ENCODE peak calls at places on chromosomes 13 and 19, in six cellular contexts. One of them, this sample, is unnamed.

GRCh38 chr19:10654610-10655456 is 687 bp downstream of the ILF3 start:
- DNase-seq in neuronal stem cell: peak
- DNase-seq in H9: peak
- DNase-seq in IMR-90: no peak
- DNase-seq in mesenchymal stem cell: peak
- DNase-seq in H1: peak
- DNase-seq in this sample: no peak

GRCh38 chr19:35216026-35216832 is 12.3 kb downstream of the FAM187B start:
- DNase-seq in IMR-90: no peak
- DNase-seq in mesenchymal stem cell: no peak
- DNase-seq in H1: no peak
- DNase-seq in neuronal stem cell: no peak
- DNase-seq in H9: no peak
- DNase-seq in this sample: no peak

GRCh38 chr19:7748756-7749155 is 1.4 kb upstream of the CD209 start:
- DNase-seq in mesenchymal stem cell: peak
- DNase-seq in neuronal stem cell: no peak
- DNase-seq in IMR-90: peak
- DNase-seq in H1: peak
- DNase-seq in H9: peak
- DNase-seq in this sample: peak

GRCh38 chr19:4114181-4114580 is 9.7 kb downstream of the MAP2K2 start:
- DNase-seq in IMR-90: no peak
- DNase-seq in H1: no peak
- DNase-seq in neuronal stem cell: no peak
- DNase-seq in mesenchymal stem cell: no peak
- DNase-seq in H9: no peak
- DNase-seq in this sample: no peak

GRCh38 chr13:24693862-24694471 is 13.8 kb downstream of the ATP12A start:
- DNase-seq in H9: peak
- DNase-seq in IMR-90: peak
- DNase-seq in mesenchymal stem cell: peak
- DNase-seq in neuronal stem cell: peak
- DNase-seq in H1: no peak
- DNase-seq in this sample: peak

GRCh38 chr19:3511506-3512251 is 5.6 kb downstream of the FZR1 start:
- DNase-seq in H9: no peak
- DNase-seq in mesenchymal stem cell: no peak
- DNase-seq in IMR-90: no peak
- DNase-seq in neuronal stem cell: no peak
- DNase-seq in H1: no peak
- DNase-seq in this sample: no peak

GRCh38 chr19:18896421-18896841 is 473 bp upstream of the CERS1 start:
- DNase-seq in H1: no peak
- DNase-seq in H9: no peak
- DNase-seq in neuronal stem cell: no peak
- DNase-seq in IMR-90: no peak
- DNase-seq in mesenchymal stem cell: no peak
- DNase-seq in this sample: peak

GRCh38 chr13:20127563-20128458 is 33.0 kb downstream of the GJA3 start:
- DNase-seq in neuronal stem cell: peak
- DNase-seq in IMR-90: peak
- DNase-seq in H9: peak
- DNase-seq in H1: no peak
- DNase-seq in mesenchymal stem cell: peak
- DNase-seq in this sample: peak

GRCh38 chr13:84352946-84353345 is 470.7 kb upstream of the SLITRK1 start:
- DNase-seq in mesenchymal stem cell: no peak
- DNase-seq in IMR-90: no peak
- DNase-seq in neuronal stem cell: no peak
- DNase-seq in H9: no peak
- DNase-seq in H1: no peak
- DNase-seq in this sample: no peak

GRCh38 chr13:104936304-104936703 is 1599.2 kb downstream of the EFNB2 start:
- DNase-seq in neuronal stem cell: no peak
- DNase-seq in H1: no peak
- DNase-seq in mesenchymal stem cell: peak
- DNase-seq in H9: no peak
- DNase-seq in IMR-90: no peak
- DNase-seq in this sample: no peak

GRCh38 chr13:95137096-95137495 is 164.2 kb downstream of the ABCC4 start:
- DNase-seq in H9: no peak
- DNase-seq in IMR-90: peak
- DNase-seq in mesenchymal stem cell: peak
- DNase-seq in neuronal stem cell: no peak
- DNase-seq in H1: no peak
- DNase-seq in this sample: no peak

GRCh38 chr19:33232656-33233055 is 7.0 kb upstream of the SLC7A10 start:
- DNase-seq in H1: no peak
- DNase-seq in IMR-90: no peak
- DNase-seq in H9: no peak
- DNase-seq in mesenchymal stem cell: no peak
- DNase-seq in neuronal stem cell: no peak
- DNase-seq in this sample: no peak

DNA sequence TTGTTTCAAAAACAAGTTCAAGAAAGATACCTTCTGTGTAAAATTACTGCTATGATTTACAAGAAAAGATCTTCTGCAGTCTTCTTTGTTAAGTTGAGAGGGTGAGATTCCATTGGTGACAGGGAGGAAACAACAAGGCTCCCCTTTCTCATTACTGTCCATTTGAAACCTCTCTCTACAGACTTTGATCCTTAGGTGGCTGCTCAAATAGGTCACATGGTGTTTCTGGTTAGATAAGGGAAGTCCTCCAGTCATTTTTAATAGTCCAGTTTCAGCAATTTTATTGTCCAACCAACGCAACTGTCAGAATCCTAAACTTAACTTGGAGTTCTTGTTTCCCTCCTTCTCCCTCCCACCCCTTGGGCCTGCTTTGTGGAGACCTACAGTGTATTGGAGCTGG is 390.4 kb downstream of the EFNB2 start:
- DNase-seq in H9: no peak
- DNase-seq in neuronal stem cell: no peak
- DNase-seq in IMR-90: no peak
- DNase-seq in H1: no peak
- DNase-seq in mesenchymal stem cell: no peak
- DNase-seq in this sample: no peak
- H2BK120ac ChIP-seq in H9: no peak
- H2BK120ac ChIP-seq in neuronal stem cell: no peak
- H2BK120ac ChIP-seq in IMR-90: peak
- H2BK120ac ChIP-seq in H1: no peak
- H2BK120ac ChIP-seq in mesenchymal stem cell: no peak
- H2BK120ac ChIP-seq in this sample: peak

DNA sequence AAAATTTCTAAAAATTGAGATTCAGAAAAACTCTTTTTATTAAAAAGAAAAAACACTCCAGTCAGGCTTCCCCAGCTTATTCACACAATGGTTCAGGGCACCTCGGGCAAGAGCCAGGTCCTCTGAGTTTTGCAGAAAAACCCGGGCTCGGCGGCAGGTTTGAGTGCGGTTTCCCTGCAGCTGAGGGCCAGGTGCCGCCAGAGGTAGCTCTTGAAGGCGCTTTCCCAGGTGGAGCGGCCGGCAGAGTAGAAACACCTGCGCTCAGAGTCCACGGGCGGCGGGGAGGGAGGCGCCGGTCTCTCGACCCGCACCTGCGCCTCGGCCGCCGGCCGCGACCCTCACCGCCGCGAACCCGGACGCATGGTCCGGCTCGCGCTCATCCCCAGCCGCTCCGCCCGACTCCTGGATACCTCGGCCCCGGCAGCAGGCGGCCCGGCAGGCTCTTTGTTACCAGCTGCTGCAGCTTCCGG is 444 bp downstream of the PROSER1 start:
- DNase-seq in IMR-90: no peak
- DNase-seq in H9: no peak
- DNase-seq in neuronal stem cell: no peak
- DNase-seq in mesenchymal stem cell: peak
- DNase-seq in H1: no peak
- DNase-seq in this sample: peak
- H4K91ac ChIP-seq in IMR-90: no peak
- H4K91ac ChIP-seq in H9: no peak
- H4K91ac ChIP-seq in neuronal stem cell: no peak
- H4K91ac ChIP-seq in mesenchymal stem cell: peak
- H4K91ac ChIP-seq in H1: no peak
- H4K91ac ChIP-seq in this sample: peak

GRCh38 chr19:56404705-56405056 is 549 bp downstream of the ZNF583 start:
- DNase-seq in neuronal stem cell: no peak
- DNase-seq in IMR-90: no peak
- DNase-seq in H9: no peak
- DNase-seq in H1: no peak
- DNase-seq in mesenchymal stem cell: no peak
- DNase-seq in this sample: no peak

GRCh38 chr19:56403764-56404704 is at the start of gene ZNF583:
- DNase-seq in mesenchymal stem cell: peak
- DNase-seq in neuronal stem cell: peak
- DNase-seq in H9: peak
- DNase-seq in IMR-90: peak
- DNase-seq in H1: peak
- DNase-seq in this sample: peak

GRCh38 chr19:56403261-56403660 is 871 bp upstream of the ZNF583 start:
- DNase-seq in neuronal stem cell: no peak
- DNase-seq in H9: no peak
- DNase-seq in mesenchymal stem cell: no peak
- DNase-seq in H1: no peak
- DNase-seq in IMR-90: peak
- DNase-seq in this sample: peak

GRCh38 chr19:56398809-56399208 is 5.3 kb upstream of the ZNF583 start:
- DNase-seq in H9: no peak
- DNase-seq in mesenchymal stem cell: no peak
- DNase-seq in H1: no peak
- DNase-seq in neuronal stem cell: no peak
- DNase-seq in IMR-90: no peak
- DNase-seq in this sample: no peak

DNA sequence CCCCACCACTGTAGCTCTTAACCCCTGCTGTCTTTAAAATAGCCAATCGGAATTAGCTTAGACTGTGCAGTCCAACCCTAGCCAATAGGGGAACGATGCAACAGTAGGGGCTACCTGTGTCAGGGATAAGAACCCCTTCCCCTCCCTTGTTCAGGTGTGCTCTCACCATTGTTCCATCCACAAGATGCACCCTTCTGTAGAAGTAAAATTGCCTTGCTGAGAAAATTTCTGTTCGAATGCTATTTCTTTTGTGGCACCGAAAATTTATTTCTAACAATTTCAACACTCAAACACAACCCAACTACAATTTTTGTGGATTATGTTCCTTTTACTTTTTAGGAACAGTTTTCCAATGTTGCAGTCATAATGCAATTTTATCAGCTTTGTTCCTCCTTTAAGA is 3.6 kb upstream of the ZNF583 start:
- DNase-seq in H9: no peak
- DNase-seq in neuronal stem cell: no peak
- DNase-seq in IMR-90: no peak
- DNase-seq in H1: no peak
- DNase-seq in mesenchymal stem cell: no peak
- DNase-seq in this sample: no peak
- H2BK120ac ChIP-seq in H9: no peak
- H2BK120ac ChIP-seq in neuronal stem cell: no peak
- H2BK120ac ChIP-seq in IMR-90: no peak
- H2BK120ac ChIP-seq in H1: no peak
- H2BK120ac ChIP-seq in mesenchymal stem cell: no peak
- H2BK120ac ChIP-seq in this sample: no peak

GRCh38 chr13:98719527-98720250 is 32.8 kb downstream of the SLC15A1 start:
- DNase-seq in mesenchymal stem cell: no peak
- DNase-seq in IMR-90: no peak
- DNase-seq in H1: no peak
- DNase-seq in H9: no peak
- DNase-seq in neuronal stem cell: no peak
- DNase-seq in this sample: peak

GRCh38 chr13:98717256-98717655 is 35.2 kb downstream of the SLC15A1 start:
- DNase-seq in neuronal stem cell: no peak
- DNase-seq in IMR-90: no peak
- DNase-seq in mesenchymal stem cell: no peak
- DNase-seq in H1: no peak
- DNase-seq in H9: no peak
- DNase-seq in this sample: no peak

GRCh38 chr13:98722958-98723357 is 29.5 kb downstream of the SLC15A1 start:
- DNase-seq in mesenchymal stem cell: no peak
- DNase-seq in neuronal stem cell: no peak
- DNase-seq in IMR-90: no peak
- DNase-seq in H9: no peak
- DNase-seq in H1: no peak
- DNase-seq in this sample: peak

GRCh38 chr13:98721825-98722510 is 30.5 kb downstream of the SLC15A1 start:
- DNase-seq in H9: no peak
- DNase-seq in neuronal stem cell: no peak
- DNase-seq in mesenchymal stem cell: no peak
- DNase-seq in H1: no peak
- DNase-seq in IMR-90: no peak
- DNase-seq in this sample: no peak

GRCh38 chr13:98717891-98718290 is 34.6 kb downstream of the SLC15A1 start:
- DNase-seq in mesenchymal stem cell: no peak
- DNase-seq in H9: no peak
- DNase-seq in neuronal stem cell: no peak
- DNase-seq in IMR-90: no peak
- DNase-seq in H1: no peak
- DNase-seq in this sample: no peak
- H4K91ac ChIP-seq in mesenchymal stem cell: no peak
- H4K91ac ChIP-seq in H9: no peak
- H4K91ac ChIP-seq in neuronal stem cell: no peak
- H4K91ac ChIP-seq in IMR-90: no peak
- H4K91ac ChIP-seq in H1: no peak
- H4K91ac ChIP-seq in this sample: no peak

DNA sequence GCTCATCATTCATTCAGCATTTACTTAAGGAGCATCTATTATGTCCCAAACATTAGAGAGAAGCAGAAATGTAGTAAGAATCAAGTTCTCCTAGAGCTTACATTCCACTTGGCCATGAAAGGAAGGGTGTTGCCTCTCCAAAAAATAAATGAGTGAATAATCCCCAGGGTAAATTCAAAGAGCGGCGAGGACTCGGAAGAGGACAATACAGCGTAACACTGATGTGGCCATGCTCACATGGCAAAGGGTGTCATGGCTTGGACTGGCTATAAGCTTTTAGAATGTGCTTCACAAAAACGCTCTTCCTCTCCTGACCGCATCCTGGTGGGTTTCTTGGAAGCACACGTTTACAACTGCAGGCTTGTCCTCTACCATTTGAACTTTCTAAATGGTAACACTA is 290.2 kb downstream of the IRS2 start:
- DNase-seq in H1: no peak
- DNase-seq in neuronal stem cell: no peak
- DNase-seq in IMR-90: no peak
- DNase-seq in H9: no peak
- DNase-seq in mesenchymal stem cell: no peak
- DNase-seq in this sample: no peak
- H2BK120ac ChIP-seq in H1: no peak
- H2BK120ac ChIP-seq in neuronal stem cell: no peak
- H2BK120ac ChIP-seq in IMR-90: no peak
- H2BK120ac ChIP-seq in H9: no peak
- H2BK120ac ChIP-seq in mesenchymal stem cell: no peak
- H2BK120ac ChIP-seq in this sample: no peak